ENCODE peak calls at places on chromosomes 7 and 10, in four cellular contexts. J is activated gamma-delta T cell treated with Interleukin-2 at 50 U/mL for 16 hours; H is naive thymus-derived CD8-positive, alpha-beta T cell; U is Calu3. F is an unnamed sample.

GRCh38 chr7:2114052-2114451 is 118.7 kb downstream of the MAD1L1 start:
- DNase-seq in U (no peak), H (no peak), J (no peak), F (no peak)

GRCh38 chr7:27130540-27131389 is at the start of gene HOXA4:
- DNase-seq in H (peak), U (no peak), J (peak), F (no peak)

GRCh38 chr10:58178811-58179210 is 88.9 kb downstream of the IPMK start:
- DNase-seq in J (no peak), H (no peak), U (no peak), F (no peak)

GRCh38 chr10:89805599-89806013 is 104.2 kb downstream of the KIF20B start:
- DNase-seq in J (no peak), H (no peak), U (no peak), F (no peak)

GRCh38 chr10:36254191-36254590 is 612.1 kb upstream of the FZD8 start:
- DNase-seq in H (no peak), U (no peak), J (no peak), F (no peak)

GRCh38 chr7:101558742-101559325 is 70.3 kb downstream of the MYL10 start:
- DNase-seq in U (no peak), H (no peak), J (no peak), F (peak)

GRCh38 chr7:26944486-26944885 is 80.1 kb upstream of the SKAP2 start:
- DNase-seq in J (no peak), H (no peak), U (no peak), F (no peak)

GRCh38 chr7:135509589-135509838 is 388 bp downstream of the CNOT4 start:
- DNase-seq in U (no peak), H (no peak), J (no peak), F (no peak)

GRCh38 chr10:77898323-77899079 is 28.1 kb downstream of the DLG5 start:
- DNase-seq in H (no peak), J (no peak), U (peak), F (no peak)

GRCh38 chr10:129446182-129446581 is 20.9 kb upstream of the MGMT start:
- DNase-seq in H (no peak), U (no peak), J (no peak), F (no peak)

GRCh38 chr10:121168513-121169216 is 317.5 kb downstream of the WDR11 start:
- DNase-seq in U (no peak), J (no peak), H (no peak), F (peak)

GRCh38 chr7:115368998-115369397 is 447.1 kb downstream of the MDFIC start:
- DNase-seq in H (no peak), U (no peak), J (no peak), F (no peak)

GRCh38 chr10:49212783-49213182 is 24.6 kb upstream of the TMEM273 start:
- DNase-seq in H (no peak), U (no peak), J (no peak), F (no peak)

GRCh38 chr7:97064972-97065587 is 40.4 kb upstream of the DLX5 start:
- DNase-seq in J (peak), U (peak), H (no peak), F (peak)

GRCh38 chr7:30790391-30790790 is 19.2 kb downstream of the MINDY4 start:
- DNase-seq in U (no peak), J (no peak), H (no peak), F (no peak)

GRCh38 chr10:53315709-53316108 is 543.1 kb upstream of the MBL2 start:
- DNase-seq in J (no peak), H (no peak), U (no peak), F (no peak)